ENCODE peak calls at places on chromosomes 4 and X, in six cellular contexts. K, J, O, D, H and Z are unnamed samples.

GRCh38 chr4:121980643-121981042 is 28.8 kb upstream of the TRPC3 start:
- DNase-seq in J (no peak), H (no peak), K (no peak), D (no peak), O (peak), Z (no peak)

GRCh38 chr4:6272863-6273660 is 3.4 kb downstream of the WFS1 start:
- DNase-seq in O (no peak), H (peak), K (no peak), J (peak), D (peak), Z (no peak)

GRCh38 chr4:42628740-42629139 is 28.2 kb downstream of the ATP8A1 start:
- DNase-seq in H (no peak), D (no peak), J (no peak), K (no peak), O (no peak), Z (no peak)

GRCh38 chrX:10235851-10236250 is 79.1 kb downstream of the CLCN4 start:
- DNase-seq in D (no peak), O (no peak), K (no peak), J (no peak), H (peak), Z (no peak)

GRCh38 chrX:16946361-16946964 is at the start of gene REPS2:
- DNase-seq in D (peak), O (peak), H (peak), K (peak), J (peak), Z (peak)

GRCh38 chrX:136620780-136621179 is 27.2 kb upstream of the CD40LG start:
- DNase-seq in H (no peak), J (no peak), O (no peak), K (no peak), D (no peak), Z (no peak)

GRCh38 chrX:56802921-56803848 is 74.1 kb downstream of the NBDY start:
- DNase-seq in D (peak), J (peak), K (peak), H (peak), O (peak), Z (peak)

GRCh38 chr4:89056953-89057398 is at the start of gene FAM13A:
- DNase-seq in D (peak), H (peak), J (peak), K (peak), O (peak), Z (peak)

GRCh38 chrX:85992811-85993229 is 54.5 kb downstream of the CHM start:
- DNase-seq in D (peak), H (peak), K (no peak), O (no peak), J (no peak), Z (no peak)

GRCh38 chr4:95213361-95213760 is 335.4 kb downstream of the UNC5C start:
- DNase-seq in H (no peak), D (no peak), J (no peak), O (no peak), K (no peak), Z (no peak)

GRCh38 chrX:15877380-15877779 is 22.8 kb upstream of the AP1S2 start:
- DNase-seq in J (no peak), K (peak), O (peak), D (no peak), H (peak), Z (peak)

GRCh38 chrX:1239681-1240142 is 27.3 kb upstream of the CRLF2 start:
- DNase-seq in H (no peak), D (no peak), J (peak), K (peak), O (peak), Z (peak)

GRCh38 chr4:52052475-52052780 is 1.3 kb downstream of the SPATA18 start:
- DNase-seq in H (peak), D (no peak), K (no peak), J (no peak), O (no peak), Z (peak)

GRCh38 chr4:174136013-174136412 is 147.5 kb downstream of the FBXO8 start:
- DNase-seq in D (no peak), O (no peak), H (no peak), J (no peak), K (no peak), Z (no peak)

GRCh38 chr4:94536049-94536448 is 84.3 kb downstream of the PDLIM5 start:
- DNase-seq in D (peak), H (no peak), J (no peak), K (no peak), O (no peak), Z (no peak)

GRCh38 chrX:7574325-7574724 is 268.6 kb upstream of the VCX start:
- DNase-seq in K (no peak), H (no peak), J (no peak), O (no peak), D (no peak), Z (peak)

GRCh38 chr4:25694466-25694865 is 38.8 kb downstream of the SLC34A2 start:
- DNase-seq in O (no peak), D (no peak), H (peak), K (no peak), J (no peak), Z (no peak)

GRCh38 chrX:103533428-103534216 is 14.3 kb upstream of the RAB40A start:
- DNase-seq in O (peak), D (peak), H (peak), K (peak), J (peak), Z (peak)

GRCh38 chr4:169745291-169745690 is 12.5 kb downstream of the HPF1 start:
- DNase-seq in O (no peak), K (no peak), D (no peak), J (no peak), H (peak), Z (no peak)

DNA sequence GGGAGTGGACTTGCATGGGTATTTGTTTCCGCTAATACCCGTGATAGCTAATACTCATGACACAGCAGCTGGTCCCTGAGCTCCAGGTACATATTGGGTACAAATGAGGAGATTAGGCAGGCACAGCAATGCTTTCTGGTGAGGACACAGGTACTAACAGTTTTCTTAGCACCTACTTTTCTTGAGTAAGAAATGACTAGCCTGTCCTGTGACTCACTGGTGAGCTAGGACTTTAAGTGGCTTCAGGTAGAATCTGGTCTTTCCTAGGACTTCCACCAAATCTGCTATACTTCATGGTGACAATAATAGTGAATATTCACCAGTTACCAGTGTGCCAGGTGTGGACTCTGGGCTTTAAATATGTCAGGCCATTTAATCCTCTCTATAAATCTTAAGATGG is 407.4 kb upstream of the NR3C2 start:
- DNase-seq in D (no peak), K (no peak), J (no peak), O (no peak), H (no peak), Z (no peak)
- H3K27ac ChIP-seq in D (no peak), K (no peak), J (no peak), O (no peak), H (no peak), Z (no peak)

GRCh38 chr4:119139316-119139715 is 3.7 kb downstream of the MYOZ2 start:
- DNase-seq in D (no peak), H (peak), O (no peak), J (no peak), K (no peak), Z (no peak)

GRCh38 chr4:119136541-119136940 is 909 bp downstream of the MYOZ2 start:
- DNase-seq in D (no peak), H (no peak), O (no peak), J (no peak), K (no peak), Z (no peak)

GRCh38 chr4:119132306-119132705 is 3.3 kb upstream of the MYOZ2 start:
- DNase-seq in O (no peak), H (peak), J (no peak), D (no peak), K (no peak), Z (no peak)

GRCh38 chr4:119138046-119138445 is 2.4 kb downstream of the MYOZ2 start:
- DNase-seq in O (no peak), D (no peak), K (no peak), J (no peak), H (peak), Z (no peak)

GRCh38 chr4:119135721-119136121 is at the start of gene MYOZ2:
- DNase-seq in H (peak), J (no peak), O (no peak), K (no peak), D (no peak), Z (peak)
- TF ChIP-seq CTCF in H (no peak), J (no peak), O (no peak), K (no peak), D (no peak), Z (no peak)

DNA sequence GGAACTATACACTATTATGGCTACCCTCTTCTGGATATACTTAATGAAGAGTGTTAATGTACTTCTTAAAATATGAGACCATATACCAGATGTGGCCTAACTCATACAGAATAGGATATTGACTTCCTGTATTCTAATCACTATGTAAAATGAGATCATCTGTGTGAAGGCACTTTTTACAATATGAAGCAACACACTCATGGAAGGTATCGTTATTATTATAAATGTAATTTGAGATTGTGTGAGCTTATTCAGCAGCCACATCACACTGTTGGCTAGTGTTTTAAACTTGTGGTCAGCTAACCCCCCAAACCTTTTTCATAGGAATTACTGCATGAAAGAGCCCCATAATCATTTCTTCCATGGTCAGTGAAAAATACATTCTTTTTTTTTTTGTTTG is 281.8 kb upstream of the TEX13A start:
- DNase-seq in K (no peak), O (no peak), H (peak), D (no peak), J (no peak), Z (no peak)
- H3K4me3 ChIP-seq in K (no peak), O (no peak), H (no peak), D (no peak), J (no peak), Z (no peak)

GRCh38 chr4:119165767-119166166 is 30.1 kb downstream of the MYOZ2 start:
- DNase-seq in K (no peak), D (no peak), J (no peak), H (no peak), O (no peak), Z (no peak)
- H3K27ac ChIP-seq in K (no peak), D (no peak), J (no peak), H (no peak), O (no peak), Z (no peak)

GRCh38 chr4:183444149-183444952 is at the start of gene CDKN2AIP:
- DNase-seq in O (peak), J (peak), K (peak), D (peak), H (peak), Z (peak)
- TF ChIP-seq CTCF in O (peak), J (peak), K (peak), D (no peak), H (no peak), Z (no peak)

DNA sequence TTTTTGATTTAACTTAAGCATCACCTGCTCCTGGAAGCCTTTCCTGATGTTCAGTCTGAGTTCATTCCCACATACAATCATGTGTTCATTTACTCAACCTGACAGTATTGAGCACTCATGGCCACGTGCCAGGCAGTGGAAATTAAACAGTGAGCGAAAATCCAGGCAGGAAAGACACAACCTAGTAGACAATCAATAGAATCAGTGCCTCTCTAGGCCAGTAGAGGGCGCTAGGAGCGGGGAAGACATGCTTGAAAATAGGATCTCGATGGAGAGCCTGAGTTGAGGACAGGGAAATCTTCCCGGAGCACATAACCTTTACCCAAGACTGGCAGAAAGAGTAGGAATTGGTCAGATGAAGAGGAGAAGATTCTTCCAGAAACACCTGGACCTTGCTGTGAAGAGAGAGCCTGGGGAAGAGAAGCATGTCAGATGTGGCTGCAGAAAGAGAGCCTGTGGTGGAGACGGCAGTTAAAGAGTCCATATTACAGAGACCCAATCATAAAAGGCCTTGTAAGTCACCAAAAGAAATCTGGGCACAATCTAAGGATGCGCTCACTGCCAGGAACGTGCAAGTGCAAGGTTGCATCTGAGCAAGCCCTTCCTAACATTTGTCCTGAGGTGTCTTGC is 103.5 kb downstream of the LDB2 start:
- DNase-seq in K (no peak), D (peak), J (no peak), O (peak), H (peak), Z (peak)
- H3K4me3 ChIP-seq in K (no peak), D (no peak), J (no peak), O (no peak), H (no peak), Z (no peak)

DNA sequence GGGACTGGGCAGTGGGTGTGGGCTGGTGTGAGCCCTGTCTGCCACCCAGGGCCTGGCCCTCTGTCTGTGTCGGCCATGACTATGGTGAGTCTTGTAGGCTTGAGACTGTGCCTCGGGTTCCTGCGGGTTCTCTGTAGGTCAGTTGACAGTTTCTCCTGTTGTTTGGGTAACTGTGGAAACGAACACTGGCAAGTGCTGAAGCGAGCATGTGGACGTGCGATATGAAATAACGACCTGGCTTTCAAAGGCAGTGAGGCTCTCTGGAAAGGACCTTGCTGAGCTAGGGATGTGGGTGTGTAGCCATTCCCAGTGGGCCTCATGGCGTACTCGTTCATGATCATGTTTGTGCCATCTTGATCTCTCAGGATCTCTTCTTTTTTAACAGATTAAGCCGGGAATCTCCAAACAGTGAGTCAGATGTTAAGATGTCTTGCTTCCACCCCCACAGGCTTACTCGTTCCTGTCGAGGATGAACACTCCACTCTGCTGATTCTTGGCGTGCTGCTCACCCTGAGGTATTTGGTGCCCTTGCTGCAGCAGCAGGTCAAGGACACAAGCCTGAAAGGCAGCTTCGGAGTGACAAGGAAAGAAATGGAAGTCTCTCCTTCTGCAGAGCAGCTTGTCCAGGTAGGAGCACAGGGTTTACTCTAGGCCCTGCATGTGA is 41.3 kb downstream of the HTT start:
- DNase-seq in K (peak), H (peak), D (no peak), O (no peak), J (no peak), Z (no peak)
- H3K27ac ChIP-seq in K (peak), H (no peak), D (no peak), O (peak), J (no peak), Z (no peak)